ENCODE peak calls at places on chromosomes 16 and 17, in four cellular contexts. One of them, this sample, is unnamed.
A peak's percentile ranks its signal among the peaks of the same experiment; 100 is the strongest.

GRCh38 chr16:1532081-1532760 is 1.2 kb upstream of the TMEM204 start:
- DNase-seq in caudate nucleus: no peak
- DNase-seq in NCI-H187: no peak
- DNase-seq in stimulated activated CD4-positive, alpha-beta T cell treated with anti-CD3 and anti-CD28 coated beads, Interleukin-15, amount 100 ng/mL, for 24 hours: no peak
- DNase-seq in this sample: no peak

GRCh38 chr17:60167095-60167741 is 17.4 kb downstream of the CA4 start:
- DNase-seq in caudate nucleus: no peak
- DNase-seq in NCI-H187: no peak
- DNase-seq in stimulated activated CD4-positive, alpha-beta T cell treated with anti-CD3 and anti-CD28 coated beads, Interleukin-15, amount 100 ng/mL, for 24 hours: no peak
- DNase-seq in this sample: no peak

GRCh38 chr17:12282056-12282455 is 261.4 kb downstream of the MAP2K4 start:
- DNase-seq in caudate nucleus: no peak
- DNase-seq in NCI-H187: no peak
- DNase-seq in stimulated activated CD4-positive, alpha-beta T cell treated with anti-CD3 and anti-CD28 coated beads, Interleukin-15, amount 100 ng/mL, for 24 hours: no peak
- DNase-seq in this sample: no peak

GRCh38 chr17:6995500-6996255 is at the start of gene ALOX12:
- DNase-seq in caudate nucleus: no peak
- DNase-seq in NCI-H187: no peak
- DNase-seq in stimulated activated CD4-positive, alpha-beta T cell treated with anti-CD3 and anti-CD28 coated beads, Interleukin-15, amount 100 ng/mL, for 24 hours: no peak
- DNase-seq in this sample: no peak

GRCh38 chr16:11148045-11148444 is 108.0 kb downstream of the SOCS1 start:
- DNase-seq in caudate nucleus: no peak
- DNase-seq in NCI-H187: no peak
- DNase-seq in stimulated activated CD4-positive, alpha-beta T cell treated with anti-CD3 and anti-CD28 coated beads, Interleukin-15, amount 100 ng/mL, for 24 hours: no peak
- DNase-seq in this sample: no peak

GRCh38 chr16:28977703-28978641 is 3.4 kb downstream of the SPNS1 start:
- DNase-seq in caudate nucleus: no peak
- DNase-seq in NCI-H187: no peak
- DNase-seq in stimulated activated CD4-positive, alpha-beta T cell treated with anti-CD3 and anti-CD28 coated beads, Interleukin-15, amount 100 ng/mL, for 24 hours: no peak
- DNase-seq in this sample: no peak

GRCh38 chr17:77364381-77364911 is 223.7 kb downstream of the SEC14L1 start:
- DNase-seq in caudate nucleus: no peak
- DNase-seq in NCI-H187: no peak
- DNase-seq in stimulated activated CD4-positive, alpha-beta T cell treated with anti-CD3 and anti-CD28 coated beads, Interleukin-15, amount 100 ng/mL, for 24 hours: no peak
- DNase-seq in this sample: no peak

GRCh38 chr17:3534881-3535252 is 22.7 kb downstream of the TRPV3 start:
- DNase-seq in caudate nucleus: peak; percentile 60
- DNase-seq in NCI-H187: no peak
- DNase-seq in stimulated activated CD4-positive, alpha-beta T cell treated with anti-CD3 and anti-CD28 coated beads, Interleukin-15, amount 100 ng/mL, for 24 hours: peak; percentile 35
- DNase-seq in this sample: no peak

GRCh38 chr16:23700509-23700908 is 12.5 kb downstream of the ERN2 start:
- DNase-seq in caudate nucleus: no peak
- DNase-seq in NCI-H187: peak; percentile 21
- DNase-seq in stimulated activated CD4-positive, alpha-beta T cell treated with anti-CD3 and anti-CD28 coated beads, Interleukin-15, amount 100 ng/mL, for 24 hours: no peak
- DNase-seq in this sample: no peak

This sample was measured in NCI-H1417 treated with DMSO at 0.1 percent for 48 hours.